ENCODE peak calls at places on chromosomes 13 and 19, in nine cellular contexts. D, H, I, V, Y, P, R, E and N are unnamed samples.

GRCh38 chr13:56988543-56988942 is 152.2 kb upstream of the PRR20A start:
- DNase-seq in Y (no peak), H (no peak), D (no peak), V (no peak), P (no peak), I (no peak), E (no peak), R (no peak), N (no peak)

GRCh38 chr19:16587031-16588023 is 15.1 kb upstream of the SLC35E1 start:
- DNase-seq in Y (peak; percentile 28), V (no peak), R (peak; percentile 44), P (peak; percentile 67), D (no peak), E (no peak), I (peak; percentile 59), H (no peak), N (peak; percentile 81)

GRCh38 chr19:46716013-46716671 is 772 bp downstream of the PRKD2 start:
- DNase-seq in I (no peak), D (no peak), Y (peak; percentile 15), E (peak; percentile 13), H (no peak), V (no peak), P (no peak), R (no peak), N (no peak)

GRCh38 chr13:114067381-114067885 is 65.0 kb downstream of the RASA3 start:
- DNase-seq in H (no peak), D (no peak), E (no peak), Y (peak; percentile 89), I (no peak), V (no peak), R (no peak), P (peak; percentile 68), N (no peak)

GRCh38 chr13:75101997-75102720 is 379.8 kb downstream of the TBC1D4 start:
- DNase-seq in E (no peak), H (no peak), D (no peak), Y (peak; percentile 10), I (no peak), V (no peak), R (no peak), P (peak; percentile 6), N (no peak)

GRCh38 chr19:18029617-18030338 is 21.8 kb downstream of the ARRDC2 start:
- DNase-seq in Y (peak; percentile 82), E (no peak), R (no peak), I (no peak), V (no peak), P (peak; percentile 32), D (no peak), H (peak; percentile 78), N (peak; percentile 66)

GRCh38 chr19:37505958-37506386 is 767 bp upstream of the ZNF793 start:
- DNase-seq in D (peak; percentile 64), R (no peak), I (no peak), V (no peak), E (no peak), H (peak; percentile 73), P (no peak), Y (no peak), N (no peak)

GRCh38 chr19:1747285-1748114 is 5.8 kb upstream of the ONECUT3 start:
- DNase-seq in D (no peak), V (peak; percentile 31), I (peak; percentile 77), P (peak; percentile 80), H (no peak), E (no peak), R (no peak), Y (peak; percentile 93), N (no peak)

GRCh38 chr19:58543826-58544590 is at the start of gene TRIM28:
- DNase-seq in R (peak; percentile 100), E (peak; percentile 100), P (peak; percentile 99), Y (peak; percentile 99), I (peak; percentile 98), H (peak; percentile 99), D (peak; percentile 100), V (peak; percentile 97), N (peak; percentile 98)

GRCh38 chr19:28039677-28040381 is 1173.1 kb downstream of the UQCRFS1 start:
- DNase-seq in Y (no peak), D (no peak), I (no peak), H (no peak), P (no peak), R (no peak), V (no peak), E (no peak), N (no peak)

GRCh38 chr13:50244913-50245574 is 229.8 kb downstream of the KCNRG start:
- DNase-seq in I (peak; percentile 91), H (no peak), P (peak; percentile 88), D (no peak), R (no peak), E (peak; percentile 46), Y (peak; percentile 93), V (peak; percentile 33), N (no peak)

GRCh38 chr13:111099292-111099691 is 15.8 kb upstream of the ARHGEF7 start:
- DNase-seq in P (no peak), V (no peak), D (no peak), Y (peak; percentile 2), E (no peak), R (no peak), H (no peak), I (no peak), N (no peak)

GRCh38 chr19:57434386-57435061 is 601 bp upstream of the ZNF749 start:
- DNase-seq in Y (no peak), D (no peak), P (no peak), E (no peak), V (no peak), H (no peak), R (no peak), I (no peak), N (no peak)

GRCh38 chr13:47555235-47555634 is 445.8 kb downstream of the SUCLA2 start:
- DNase-seq in R (no peak), I (peak; percentile 3), P (peak; percentile 51), Y (peak; percentile 6), V (no peak), H (no peak), E (no peak), D (no peak), N (no peak)

GRCh38 chr13:51821666-51822065 is 17.7 kb upstream of the DHRS12 start:
- DNase-seq in D (no peak), Y (no peak), H (no peak), I (no peak), V (no peak), R (no peak), E (no peak), P (no peak), N (no peak)

GRCh38 chr19:18282021-18282787 is 782 bp upstream of the JUND start:
- DNase-seq in Y (no peak), R (peak; percentile 46), H (no peak), P (no peak), I (no peak), V (no peak), D (no peak), E (no peak), N (peak; percentile 54)

GRCh38 chr13:33322474-33322827 is 36.9 kb upstream of the STARD13 start:
- DNase-seq in Y (no peak), D (no peak), E (no peak), R (no peak), I (peak; percentile 67), P (peak; percentile 95), H (no peak), V (no peak), N (no peak)

GRCh38 chr19:16934489-16934888 is 45.7 kb downstream of the F2RL3 start:
- DNase-seq in I (no peak), Y (no peak), R (no peak), D (no peak), E (no peak), H (no peak), V (no peak), P (no peak), N (no peak)

GRCh38 chr19:3054972-3055740 is 7.1 kb downstream of the TLE5 start:
- DNase-seq in R (no peak), I (no peak), Y (no peak), P (peak; percentile 17), H (no peak), D (no peak), V (no peak), E (no peak), N (no peak)

GRCh38 chr19:58055483-58055874 is 3.6 kb upstream of the ZNF135 start:
- DNase-seq in I (no peak), D (no peak), P (no peak), H (no peak), R (no peak), Y (no peak), V (no peak), E (no peak), N (no peak)

GRCh38 chr19:53511933-53512374 is 26.0 kb upstream of the ZNF331 start:
- DNase-seq in I (peak; percentile 47), V (peak; percentile 46), R (peak; percentile 31), Y (peak; percentile 58), P (peak; percentile 65), H (peak; percentile 58), D (no peak), E (peak; percentile 32), N (peak; percentile 49)

GRCh38 chr13:30371649-30372265 is 50.5 kb upstream of the UBE2L5 start:
- DNase-seq in P (peak; percentile 82), E (peak; percentile 45), D (no peak), Y (peak; percentile 26), H (no peak), V (peak; percentile 28), R (peak; percentile 48), I (peak; percentile 57), N (peak; percentile 32)

GRCh38 chr19:38792250-38793111 is 3.5 kb downstream of the LGALS7B start:
- DNase-seq in V (no peak), H (no peak), R (peak; percentile 15), E (peak; percentile 48), D (no peak), I (no peak), Y (no peak), P (no peak), N (no peak)

GRCh38 chr13:21909331-21909730 is 238.5 kb downstream of the FGF9 start:
- DNase-seq in D (no peak), Y (peak; percentile 39), I (no peak), E (no peak), R (no peak), H (no peak), V (no peak), P (no peak), N (no peak)

GRCh38 chr13:105908581-105908980 is 626.9 kb downstream of the EFNB2 start:
- DNase-seq in D (no peak), V (no peak), E (no peak), P (no peak), H (no peak), I (peak; percentile 30), Y (peak; percentile 95), R (no peak), N (no peak)

GRCh38 chr13:96810104-96810503 is 184.2 kb downstream of the OXGR1 start:
- DNase-seq in D (no peak), H (no peak), R (no peak), I (no peak), P (no peak), E (no peak), V (no peak), Y (no peak), N (no peak)

GRCh38 chr13:110304256-110304655 is 2.7 kb downstream of the COL4A1 start:
- DNase-seq in H (no peak), E (no peak), P (peak; percentile 70), R (no peak), I (peak; percentile 76), V (no peak), Y (peak; percentile 40), D (no peak), N (no peak)

GRCh38 chr13:76425930-76426329 is 460.3 kb downstream of the KCTD12 start:
- DNase-seq in I (peak; percentile 34), H (no peak), V (peak; percentile 17), P (peak; percentile 93), D (no peak), Y (peak; percentile 23), E (no peak), R (no peak), N (no peak)

GRCh38 chr19:45391346-45391745 is 13.5 kb downstream of the PPP1R13L start:
- DNase-seq in I (no peak), P (peak; percentile 18), E (no peak), V (no peak), Y (no peak), R (no peak), H (no peak), D (no peak), N (no peak)

GRCh38 chr13:52743988-52744387 is 4.4 kb upstream of the CNMD start:
- DNase-seq in V (no peak), Y (no peak), P (no peak), R (no peak), D (no peak), H (no peak), E (no peak), I (no peak), N (no peak)

GRCh38 chr19:15379996-15380647 is 535 bp upstream of the AKAP8 start:
- DNase-seq in E (peak; percentile 45), H (peak; percentile 67), P (peak; percentile 11), D (no peak), I (peak; percentile 12), V (no peak), R (no peak), Y (peak; percentile 43), N (no peak)